ENCODE peak calls at places on chromosomes 7 and 10, in four cellular contexts. P is KG1; A is central memory CD4-positive, alpha-beta T cell; E is SW 1271. C is an unnamed sample.

GRCh38 chr10:33880291-33880690 is 545.8 kb upstream of the NRP1 start:
- DNase-seq in P (no peak), A (no peak), E (no peak), C (no peak)

GRCh38 chr7:39696631-39697030 is 73.3 kb downstream of the RALA start:
- DNase-seq in P (no peak), A (no peak), E (no peak), C (no peak)

GRCh38 chr10:107163904-107164861 is at the start of gene SORCS1:
- DNase-seq in P (no peak), A (no peak), E (no peak), C (no peak)

GRCh38 chr7:134548877-134549276 is at the start of gene AKR1B15:
- DNase-seq in P (no peak), A (no peak), E (no peak), C (no peak)

GRCh38 chr10:100372415-100373297 is 25.6 kb downstream of the SCD start:
- DNase-seq in P (no peak), A (no peak), E (no peak), C (no peak)

GRCh38 chr7:131538791-131539179 is 17.6 kb downstream of the PODXL start:
- DNase-seq in P (no peak), A (no peak), E (no peak), C (no peak)

GRCh38 chr10:77616766-77617165 is 20.8 kb downstream of the KCNMA1 start:
- DNase-seq in P (no peak), A (no peak), E (no peak), C (no peak)

GRCh38 chr7:35565927-35566326 is 129.0 kb downstream of the HERPUD2 start:
- DNase-seq in P (no peak), A (no peak), E (no peak), C (no peak)

GRCh38 chr10:14124951-14125350 is 205.8 kb downstream of the FRMD4A start:
- DNase-seq in P (no peak), A (no peak), E (no peak), C (no peak)

GRCh38 chr7:37357277-37357996 is 91.2 kb downstream of the ELMO1 start:
- DNase-seq in P (no peak), A (no peak), E (no peak), C (no peak)

GRCh38 chr7:45580053-45580872 is 6.1 kb downstream of the ADCY1 start:
- DNase-seq in P (no peak), A (no peak), E (no peak), C (no peak)

GRCh38 chr7:133054167-133054840 is 27.6 kb downstream of the CHCHD3 start:
- DNase-seq in P (no peak), A (no peak), E (no peak), C (no peak)

GRCh38 chr10:26439436-26440090 is 1.4 kb downstream of the APBB1IP start:
- DNase-seq in P (no peak), A (peak; percentile 20), E (no peak), C (no peak)

GRCh38 chr7:24778543-24779282 is 21.4 kb upstream of the GSDME start:
- DNase-seq in P (no peak), A (no peak), E (no peak), C (peak; percentile 18)

GRCh38 chr7:99010281-99010680 is 131.9 kb downstream of the TRRAP start:
- DNase-seq in P (no peak), A (no peak), E (no peak), C (no peak)

GRCh38 chr7:139109188-139109982 is at the start of gene ZC3HAV1:
- DNase-seq in P (peak; percentile 52), A (peak; percentile 92), E (peak; percentile 75), C (peak; percentile 92)

GRCh38 chr7:144824360-144824759 is 11.5 kb downstream of the TPK1 start:
- DNase-seq in P (no peak), A (no peak), E (no peak), C (no peak)

GRCh38 chr7:100433592-100434296 is 2.6 kb downstream of the PPP1R35 start:
- DNase-seq in P (no peak), A (no peak), E (no peak), C (no peak)

GRCh38 chr10:86078639-86079035 is 288.0 kb downstream of the GRID1 start:
- DNase-seq in P (no peak), A (no peak), E (no peak), C (no peak)

GRCh38 chr7:8582723-8583122 is 149.3 kb downstream of the NXPH1 start:
- DNase-seq in P (no peak), A (no peak), E (no peak), C (no peak)

GRCh38 chr7:98866341-98866740 is 3.5 kb downstream of the TMEM130 start:
- DNase-seq in P (no peak), A (no peak), E (no peak), C (no peak)

GRCh38 chr10:132382231-132382922 is 14.6 kb upstream of the PWWP2B start:
- DNase-seq in P (no peak), A (no peak), E (no peak), C (no peak)

GRCh38 chr10:115762029-115762428 is 511.0 kb downstream of the GFRA1 start:
- DNase-seq in P (no peak), A (no peak), E (no peak), C (no peak)

GRCh38 chr10:124566981-124567835 is 105.6 kb downstream of the LHPP start:
- DNase-seq in P (no peak), A (no peak), E (no peak), C (no peak)

C was measured in GDM1.